ENCODE peak calls at places on chromosomes 2 and 18, in seven cellular contexts. E is brain microvascular endothelial cell, U is cardiac fibroblast, K is AG10803, W is A549, F is lower lobe of right lung, J is astrocyte of the spinal cord. X is an unnamed sample.

GRCh38 chr2:235135990-235136561 is 184.3 kb downstream of the SH3BP4 start:
- DNase-seq in E (peak), U (peak), K (peak), W (peak), F (peak), J (peak), X (no peak)

GRCh38 chr18:32339062-32339461 is 131.6 kb downstream of the GAREM1 start:
- DNase-seq in E (no peak), U (no peak), K (no peak), W (no peak), F (no peak), J (no peak), X (no peak)

GRCh38 chr2:210225461-210225798 is 183 bp upstream of the ACADL start:
- DNase-seq in E (peak), U (peak), K (peak), W (no peak), F (no peak), J (peak), X (no peak)

GRCh38 chr18:46891742-46892214 is 25.5 kb downstream of the PIAS2 start:
- DNase-seq in E (no peak), U (no peak), K (no peak), W (no peak), F (no peak), J (no peak), X (no peak)

GRCh38 chr18:68482815-68483214 is 232.1 kb downstream of the TMX3 start:
- DNase-seq in E (no peak), U (no peak), K (no peak), W (no peak), F (no peak), J (no peak), X (no peak)

GRCh38 chr2:62293151-62293489 is 97.2 kb downstream of the B3GNT2 start:
- DNase-seq in E (no peak), U (no peak), K (no peak), W (no peak), F (no peak), J (no peak), X (no peak)

GRCh38 chr2:45542013-45542412 is 69.1 kb downstream of the SRBD1 start:
- DNase-seq in E (no peak), U (no peak), K (no peak), W (no peak), F (no peak), J (no peak), X (no peak)

GRCh38 chr18:41594582-41594981 is 360.5 kb upstream of the PIK3C3 start:
- DNase-seq in E (no peak), U (no peak), K (no peak), W (no peak), F (no peak), J (no peak), X (no peak)

GRCh38 chr2:132550285-132550684 is 119.7 kb downstream of the LYPD1 start:
- DNase-seq in E (no peak), U (no peak), K (no peak), W (no peak), F (no peak), J (peak), X (no peak)

GRCh38 chr2:122980672-122981071 is 1044.4 kb upstream of the CNTNAP5 start:
- DNase-seq in E (no peak), U (peak), K (peak), W (no peak), F (peak), J (no peak), X (no peak)

GRCh38 chr2:186716899-186717811 is 23.3 kb downstream of the FAM171B start:
- DNase-seq in E (no peak), U (no peak), K (peak), W (no peak), F (no peak), J (peak), X (no peak)

GRCh38 chr2:69618362-69618761 is 25.2 kb downstream of the AAK1 start:
- DNase-seq in E (no peak), U (no peak), K (no peak), W (no peak), F (no peak), J (no peak), X (no peak)

GRCh38 chr2:173021939-173022371 is 53.7 kb upstream of the MAP3K20 start:
- DNase-seq in E (peak), U (peak), K (peak), W (peak), F (no peak), J (peak), X (no peak)
- TF ChIP-seq CTCF in E (peak), U (peak), K (peak), W (peak), F (peak), J (peak), X (no peak)

DNA sequence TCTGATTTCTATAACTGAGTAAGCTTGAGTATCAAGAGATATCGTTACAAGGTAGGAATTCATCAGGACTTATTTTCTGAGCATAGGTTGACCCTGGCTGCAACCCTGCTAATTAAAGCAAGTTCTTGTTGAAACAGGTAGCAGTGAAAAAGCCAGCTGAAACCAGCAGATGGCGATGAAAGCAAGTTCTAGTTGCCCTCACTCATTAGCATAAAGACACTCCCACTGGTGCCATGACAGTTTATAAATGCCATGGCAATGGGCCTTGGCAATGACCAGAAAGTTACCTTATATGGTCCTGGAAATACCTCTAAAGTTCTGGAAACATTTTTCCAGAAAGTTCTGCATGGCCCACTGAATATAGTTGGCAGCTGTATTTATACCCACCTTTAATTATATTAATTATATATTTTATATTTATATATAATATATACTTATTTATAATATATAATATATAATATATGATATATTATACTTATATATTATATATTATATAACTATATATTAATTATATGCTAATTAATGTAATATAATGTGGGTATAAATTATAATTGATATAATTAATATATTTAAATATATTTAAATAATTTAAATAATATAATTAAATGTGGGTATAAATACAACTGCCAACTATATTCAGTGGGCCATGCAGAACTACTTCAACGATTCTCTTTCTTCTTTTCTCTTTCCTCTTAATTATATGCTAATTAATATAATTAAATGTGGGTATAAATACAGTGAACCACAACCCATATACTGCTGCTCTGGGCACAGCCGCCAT is 188.0 kb downstream of the CDH7 start:
- DNase-seq in E (peak), U (peak), K (no peak), W (peak), F (no peak), J (peak), X (no peak)
- TF ChIP-seq CTCF in E (peak), U (peak), K (no peak), W (no peak), F (peak), J (peak), X (peak)

DNA sequence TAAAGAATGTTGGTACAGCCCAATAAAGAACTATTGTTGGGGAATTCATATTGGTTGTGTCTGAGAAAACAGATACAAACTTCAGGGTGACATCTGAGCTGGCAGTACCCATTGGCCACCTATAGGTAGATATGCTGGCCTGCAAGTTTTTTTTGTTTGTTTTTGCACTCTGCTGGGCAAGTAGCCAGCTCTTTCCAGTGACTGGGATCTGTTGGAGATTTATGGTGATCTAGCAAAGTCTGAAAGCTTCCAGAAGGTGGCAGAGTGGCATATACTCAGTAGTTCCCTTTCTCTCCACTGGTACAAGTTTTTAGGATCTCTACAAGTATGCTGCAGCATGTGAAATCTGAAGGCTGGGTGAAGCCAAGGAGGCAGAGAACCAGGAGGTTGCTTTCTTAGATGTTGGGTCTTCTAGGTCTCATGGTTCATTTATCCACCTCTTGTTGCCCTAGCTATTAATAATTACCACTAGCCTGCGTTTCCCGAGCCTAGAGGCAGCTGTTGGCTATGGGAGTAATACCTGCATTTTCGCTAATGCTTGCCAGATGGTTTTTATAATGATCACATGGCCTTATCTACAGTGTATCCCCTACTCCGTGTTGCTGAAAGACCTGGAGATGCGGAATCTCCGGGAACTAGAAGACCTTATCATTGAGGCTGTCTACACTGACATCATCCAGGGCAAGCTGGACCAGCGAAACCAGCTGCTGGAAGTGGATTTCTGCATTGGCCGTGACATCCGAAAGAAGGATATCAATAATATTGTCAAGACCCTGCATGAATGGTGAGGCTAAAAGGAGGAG is 9.5 kb downstream of the COPS7B start:
- DNase-seq in E (peak), U (peak), K (peak), W (peak), F (no peak), J (peak), X (no peak)
- TF ChIP-seq CTCF in E (peak), U (peak), K (peak), W (peak), F (no peak), J (peak), X (no peak)

GRCh38 chr2:121201796-121202195 is 83.2 kb downstream of the TFCP2L1 start:
- DNase-seq in E (no peak), U (no peak), K (no peak), W (no peak), F (peak), J (no peak), X (no peak)

GRCh38 chr2:121200011-121200347 is 85.0 kb downstream of the TFCP2L1 start:
- DNase-seq in E (no peak), U (no peak), K (no peak), W (no peak), F (peak), J (no peak), X (no peak)

GRCh38 chr2:121200419-121201315 is 84.3 kb downstream of the TFCP2L1 start:
- DNase-seq in E (no peak), U (no peak), K (no peak), W (no peak), F (peak), J (no peak), X (no peak)

GRCh38 chr2:121205321-121205942 is 79.6 kb downstream of the TFCP2L1 start:
- DNase-seq in E (peak), U (no peak), K (peak), W (no peak), F (peak), J (peak), X (no peak)

GRCh38 chr2:121202541-121203310 is 82.3 kb downstream of the TFCP2L1 start:
- DNase-seq in E (no peak), U (no peak), K (no peak), W (no peak), F (peak), J (no peak), X (peak)
- TF ChIP-seq CTCF in E (no peak), U (no peak), K (no peak), W (no peak), F (no peak), J (no peak), X (no peak)